ENCODE peak calls at places on chromosomes 2 and 18, in eight cellular contexts. H is mammary epithelial cell, V is A549, B is upper lobe of right lung, E is glutamatergic neuron, A is endodermal cell, W is fibroblast of pulmonary artery, I is GM23338. M is an unnamed sample.

GRCh38 chr2:134122610-134123009 is 131.3 kb upstream of the MGAT5 start:
- DNase-seq in H (no peak), V (no peak), B (no peak), E (no peak), A (peak; percentile 70), W (no peak), I (peak; percentile 64), M (no peak)

GRCh38 chr2:73892631-73893329 is at the start of gene ACTG2:
- DNase-seq in H (no peak), V (no peak), B (no peak), E (no peak), A (no peak), W (no peak), I (no peak), M (no peak)

GRCh38 chr2:127647242-127648190 is 1.6 kb downstream of the GPR17 start:
- DNase-seq in H (no peak), V (no peak), B (no peak), E (no peak), A (no peak), W (peak; percentile 45), I (no peak), M (no peak)

GRCh38 chr18:3683483-3683882 is 233.5 kb downstream of the TGIF1 start:
- DNase-seq in H (no peak), V (no peak), B (no peak), E (no peak), A (no peak), W (no peak), I (no peak), M (no peak)

GRCh38 chr2:183063083-183063482 is 15.5 kb upstream of the DUSP19 start:
- DNase-seq in H (peak; percentile 8), V (peak; percentile 31), B (no peak), E (no peak), A (no peak), W (peak; percentile 94), I (no peak), M (no peak)

GRCh38 chr2:40244251-40245010 is 207.5 kb downstream of the SLC8A1 start:
- DNase-seq in H (peak; percentile 46), V (peak; percentile 27), B (no peak), E (peak; percentile 55), A (peak; percentile 87), W (peak; percentile 77), I (peak; percentile 85), M (no peak)

GRCh38 chr2:240933048-240933965 is 27.2 kb downstream of the CROCC2 start:
- DNase-seq in H (no peak), V (no peak), B (peak; percentile 54), E (no peak), A (peak; percentile 42), W (no peak), I (no peak), M (peak; percentile 92)

GRCh38 chr2:146414456-146414855 is 1430.4 kb upstream of the ACVR2A start:
- DNase-seq in H (no peak), V (no peak), B (no peak), E (no peak), A (no peak), W (no peak), I (no peak), M (no peak)

GRCh38 chr18:48419268-48420022 is 10.3 kb upstream of the ZBTB7C start:
- DNase-seq in H (peak; percentile 72), V (no peak), B (no peak), E (no peak), A (peak; percentile 78), W (no peak), I (peak; percentile 71), M (no peak)

GRCh38 chr2:237577956-237578870 is 11.8 kb downstream of the PRLH start:
- DNase-seq in H (no peak), V (no peak), B (peak; percentile 51), E (no peak), A (no peak), W (no peak), I (no peak), M (peak; percentile 71)

GRCh38 chr2:12679550-12680072 is 37.1 kb upstream of the TRIB2 start:
- DNase-seq in H (no peak), V (no peak), B (no peak), E (no peak), A (no peak), W (no peak), I (no peak), M (no peak)

GRCh38 chr2:120749506-120750431 is 14.1 kb downstream of the GLI2 start:
- DNase-seq in H (no peak), V (no peak), B (no peak), E (no peak), A (peak; percentile 49), W (peak; percentile 41), I (no peak), M (no peak)

GRCh38 chr2:105788670-105789290 is 44.1 kb downstream of the NCK2 start:
- DNase-seq in H (no peak), V (no peak), B (no peak), E (no peak), A (no peak), W (no peak), I (no peak), M (no peak)

GRCh38 chr18:63162271-63163014 is 157.1 kb downstream of the BCL2 start:
- DNase-seq in H (peak; percentile 11), V (no peak), B (peak; percentile 71), E (no peak), A (no peak), W (peak; percentile 61), I (no peak), M (no peak)

GRCh38 chr18:3966985-3967856 is 487.9 kb downstream of the DLGAP1 start:
- DNase-seq in H (peak; percentile 32), V (peak; percentile 39), B (no peak), E (no peak), A (peak; percentile 67), W (peak; percentile 39), I (peak; percentile 78), M (no peak)

DNA sequence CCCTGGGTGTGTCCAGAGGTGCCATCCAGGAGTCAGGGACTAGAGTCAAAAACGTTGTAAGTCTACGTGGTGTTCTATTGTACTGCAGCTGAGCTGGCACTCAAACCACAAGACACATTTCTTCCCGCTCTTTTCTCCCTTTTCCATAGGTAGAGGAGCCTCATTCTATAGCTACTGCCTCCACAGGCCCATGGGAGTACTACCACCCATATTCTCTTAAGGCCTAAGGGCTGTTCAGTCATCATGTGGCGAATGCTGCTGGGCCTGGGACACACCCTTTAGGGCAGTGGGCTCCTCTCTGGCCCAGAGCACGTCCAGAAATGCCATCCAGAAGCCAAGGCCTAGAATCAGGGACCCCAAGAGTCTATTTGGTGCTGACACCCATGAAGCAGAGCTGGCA is 1271.7 kb downstream of the CNTNAP5 start:
- DNase-seq in H (no peak), V (no peak), B (no peak), E (no peak), A (no peak), W (no peak), I (peak; percentile 23), M (no peak)
- TF ChIP-seq CTCF in H (no peak), V (no peak), B (no peak), E (peak; percentile 13), A (peak; percentile 51), W (no peak), I (no peak), M (no peak)

GRCh38 chr18:36514778-36515177 is 217.3 kb downstream of the FHOD3 start:
- DNase-seq in H (no peak), V (no peak), B (no peak), E (no peak), A (peak; percentile 64), W (no peak), I (peak; percentile 42), M (no peak)
- TF ChIP-seq CTCF in H (no peak), V (no peak), B (no peak), E (no peak), A (peak; percentile 30), W (no peak), I (no peak), M (no peak)

GRCh38 chr2:27320958-27321543 is 1.8 kb downstream of the MPV17 start:
- DNase-seq in H (peak; percentile 98), V (peak; percentile 96), B (peak; percentile 76), E (peak; percentile 17), A (peak; percentile 89), W (peak; percentile 99), I (peak; percentile 78), M (no peak)
- TF ChIP-seq CTCF in H (peak; percentile 58), V (peak; percentile 59), B (no peak), E (peak; percentile 14), A (peak; percentile 78), W (peak; percentile 78), I (peak; percentile 52), M (peak; percentile 76)

GRCh38 chr2:2702385-2702784 is 371.3 kb upstream of the MYT1L start:
- DNase-seq in H (no peak), V (no peak), B (no peak), E (no peak), A (no peak), W (no peak), I (no peak), M (no peak)
- TF ChIP-seq CTCF in H (no peak), V (no peak), B (no peak), E (no peak), A (no peak), W (no peak), I (no peak), M (no peak)

GRCh38 chr2:224360801-224361251 is 41.1 kb downstream of the FAM124B start:
- DNase-seq in H (peak; percentile 43), V (no peak), B (no peak), E (no peak), A (no peak), W (no peak), I (no peak), M (no peak)

GRCh38 chr2:224357098-224357901 is 44.6 kb downstream of the FAM124B start:
- DNase-seq in H (peak; percentile 41), V (peak; percentile 47), B (no peak), E (peak; percentile 45), A (peak; percentile 82), W (peak; percentile 79), I (peak; percentile 73), M (no peak)

GRCh38 chr2:224362094-224362493 is 39.8 kb downstream of the FAM124B start:
- DNase-seq in H (no peak), V (no peak), B (no peak), E (no peak), A (no peak), W (no peak), I (no peak), M (no peak)

GRCh38 chr2:224363281-224363680 is 38.6 kb downstream of the FAM124B start:
- DNase-seq in H (no peak), V (no peak), B (no peak), E (no peak), A (no peak), W (no peak), I (peak; percentile 33), M (no peak)

GRCh38 chr2:224359569-224359968 is 42.3 kb downstream of the FAM124B start:
- DNase-seq in H (no peak), V (no peak), B (no peak), E (peak; percentile 42), A (peak; percentile 85), W (peak; percentile 14), I (peak; percentile 75), M (no peak)
- TF ChIP-seq CTCF in H (peak; percentile 12), V (peak; percentile 5), B (peak; percentile 18), E (peak; percentile 11), A (peak; percentile 84), W (peak; percentile 47), I (peak; percentile 88), M (peak; percentile 53)

GRCh38 chr2:217909156-217909820 is 93.5 kb downstream of the TNS1 start:
- DNase-seq in H (no peak), V (no peak), B (no peak), E (no peak), A (peak; percentile 60), W (no peak), I (peak; percentile 22), M (peak; percentile 47)
- TF ChIP-seq CTCF in H (no peak), V (no peak), B (no peak), E (no peak), A (peak; percentile 28), W (no peak), I (peak; percentile 49), M (peak; percentile 14)

M was measured in chondrocyte.